ENCODE peak calls at places on chromosomes 4 and X, in six cellular contexts. E is cardiac fibroblast, O is Right ventricle myocardium superior, X is occipital lobe, U is stromal cell of bone marrow, N is GM10248. H is an unnamed sample.

GRCh38 chrX:19958530-19959486 is 32.1 kb downstream of the BCLAF3 start:
- DNase-seq in E (peak; percentile 0), O (no peak), X (no peak), U (no peak), N (no peak), H (no peak)

GRCh38 chr4:109803924-109804571 is 2.2 kb upstream of the CFI start:
- DNase-seq in E (peak; percentile 69), O (no peak), X (no peak), U (peak; percentile 37), N (peak; percentile 43), H (no peak)

GRCh38 chr4:99832313-99832712 is 15.7 kb downstream of the DAPP1 start:
- DNase-seq in E (no peak), O (no peak), X (no peak), U (no peak), N (no peak), H (no peak)

GRCh38 chr4:86600007-86600653 is 6.0 kb downstream of the PTPN13 start:
- DNase-seq in E (no peak), O (no peak), X (no peak), U (no peak), N (no peak), H (no peak)

GRCh38 chr4:138035781-138036258 is 206.3 kb downstream of the SLC7A11 start:
- DNase-seq in E (peak; percentile 84), O (no peak), X (no peak), U (peak; percentile 44), N (peak; percentile 56), H (no peak)

GRCh38 chrX:47483310-47484268 is 567 bp upstream of the ZNF41 start:
- DNase-seq in E (peak; percentile 49), O (peak; percentile 46), X (no peak), U (peak; percentile 10), N (no peak), H (peak; percentile 75)

GRCh38 chr4:56757270-56757746 is 64.2 kb downstream of the SPINK2 start:
- DNase-seq in E (peak; percentile 44), O (no peak), X (no peak), U (peak; percentile 63), N (no peak), H (no peak)

GRCh38 chrX:78517124-78517523 is 142.0 kb downstream of the RTL3 start:
- DNase-seq in E (no peak), O (no peak), X (no peak), U (no peak), N (peak; percentile 14), H (no peak)

GRCh38 chr4:77015390-77015789 is 60.4 kb downstream of the CCNI start:
- DNase-seq in E (no peak), O (no peak), X (no peak), U (no peak), N (no peak), H (no peak)

GRCh38 chrX:110381216-110381615 is 22.6 kb downstream of the RTL9 start:
- DNase-seq in E (peak; percentile 18), O (no peak), X (no peak), U (no peak), N (no peak), H (no peak)

GRCh38 chr4:119209077-119209476 is 3.4 kb upstream of the USP53 start:
- DNase-seq in E (peak; percentile 85), O (no peak), X (no peak), U (peak; percentile 96), N (peak; percentile 24), H (no peak)

GRCh38 chr4:85812776-85813175 is 337.8 kb downstream of the ARHGAP24 start:
- DNase-seq in E (no peak), O (no peak), X (no peak), U (no peak), N (no peak), H (no peak)

GRCh38 chr4:156475322-156475721 is 496.3 kb downstream of the PDGFC start:
- DNase-seq in E (peak; percentile 78), O (no peak), X (no peak), U (peak; percentile 67), N (no peak), H (no peak)